ENCODE peak calls at places on chromosome 1, in six cellular contexts. E is fibroblast of lung, Y is EL, S is SW480, N is sciatic nerve, M is NCI-H774. W is an unnamed sample.

GRCh38 chr1:165383067-165383466 is 26.6 kb upstream of the LMX1A start:
- DNase-seq in E (peak; percentile 82), Y (peak; percentile 37), S (no peak), N (peak; percentile 82), M (no peak), W (peak; percentile 19)

GRCh38 chr1:220363196-220363831 is 91.1 kb upstream of the RAB3GAP2 start:
- DNase-seq in E (peak; percentile 59), Y (peak; percentile 16), S (peak; percentile 46), N (no peak), M (no peak), W (no peak)

GRCh38 chr1:33339413-33339812 is 18.5 kb upstream of the A3GALT2 start:
- DNase-seq in E (no peak), Y (no peak), S (no peak), N (no peak), M (no peak), W (peak; percentile 39)

GRCh38 chr1:30368841-30369240 is 354.5 kb downstream of the MATN1 start:
- DNase-seq in E (no peak), Y (no peak), S (no peak), N (no peak), M (no peak), W (no peak)

GRCh38 chr1:194698908-194699318 is 1512.5 kb upstream of the B3GALT2 start:
- DNase-seq in E (no peak), Y (no peak), S (no peak), N (no peak), M (no peak), W (no peak)

GRCh38 chr1:179808503-179808902 is 65.4 kb downstream of the FAM163A start:
- DNase-seq in E (no peak), Y (no peak), S (peak; percentile 16), N (no peak), M (no peak), W (peak; percentile 29)

GRCh38 chr1:184036517-184036949 is 995 bp downstream of the COLGALT2 start:
- DNase-seq in E (peak; percentile 34), Y (peak; percentile 57), S (peak; percentile 77), N (peak; percentile 64), M (no peak), W (peak; percentile 63)

GRCh38 chr1:55234016-55234415 is 18.9 kb upstream of the USP24 start:
- DNase-seq in E (peak; percentile 9), Y (peak; percentile 80), S (no peak), N (no peak), M (no peak), W (peak; percentile 71)

GRCh38 chr1:17167783-17168479 is 37.0 kb upstream of the PADI1 start:
- DNase-seq in E (peak; percentile 94), Y (peak; percentile 95), S (no peak), N (no peak), M (no peak), W (peak; percentile 95)

GRCh38 chr1:201214461-201214860 is 23.8 kb downstream of the IGFN1 start:
- DNase-seq in E (no peak), Y (no peak), S (peak; percentile 37), N (no peak), M (no peak), W (peak; percentile 36)

GRCh38 chr1:39102537-39103320 is 76.6 kb downstream of the NDUFS5 start:
- DNase-seq in E (peak; percentile 76), Y (peak; percentile 80), S (peak; percentile 89), N (peak; percentile 67), M (peak; percentile 67), W (peak; percentile 85)

GRCh38 chr1:116940809-116941640 is 31.3 kb downstream of the PTGFRN start:
- DNase-seq in E (no peak), Y (no peak), S (peak; percentile 79), N (no peak), M (no peak), W (no peak)

GRCh38 chr1:156245451-156246232 is 2.2 kb downstream of the PAQR6 start:
- DNase-seq in E (peak; percentile 36), Y (peak; percentile 22), S (peak; percentile 54), N (no peak), M (peak; percentile 30), W (peak; percentile 33)

GRCh38 chr1:212671342-212672031 is 28.2 kb downstream of the BATF3 start:
- DNase-seq in E (peak; percentile 81), Y (peak; percentile 68), S (peak; percentile 84), N (no peak), M (peak; percentile 66), W (peak; percentile 66)

GRCh38 chr1:54331091-54331772 is 75.0 kb downstream of the SSBP3 start:
- DNase-seq in E (peak; percentile 44), Y (no peak), S (no peak), N (no peak), M (no peak), W (no peak)

GRCh38 chr1:160682983-160683886 is 28.4 kb downstream of the CD48 start:
- DNase-seq in E (no peak), Y (no peak), S (no peak), N (no peak), M (no peak), W (no peak)

GRCh38 chr1:2607681-2608041 is 21.1 kb downstream of the PRXL2B start:
- DNase-seq in E (no peak), Y (no peak), S (no peak), N (peak; percentile 38), M (no peak), W (no peak)

W was measured in ELR.